ENCODE peak calls at places on chromosomes 16 and 17, in ten cellular contexts. V is A549; Y is T-helper 2 cell; N is lung; E is ACHN; K is activated CD4-positive, alpha-beta memory T cell treated with anti-CD3 and anti-CD28 coated beads for 36 hours; Q is heart left ventricle; A is cardiac muscle cell; C is effector memory CD4-positive, alpha-beta T cell; D is T-helper 1 cell. H is an unnamed sample.

GRCh38 chr16:86975445-86975844 is 341.7 kb downstream of the C16orf95 start:
- DNase-seq in N (no peak), Y (no peak), D (no peak), V (peak; percentile 64), C (no peak), E (peak; percentile 87), Q (no peak), K (no peak), A (peak; percentile 93), H (no peak)

GRCh38 chr16:30948956-30949654 is at the start of gene ORAI3:
- DNase-seq in E (peak; percentile 73), V (peak; percentile 53), Q (peak; percentile 83), D (no peak), C (peak; percentile 24), Y (no peak), N (peak; percentile 75), A (peak; percentile 73), K (peak; percentile 67), H (peak; percentile 89)

GRCh38 chr16:6016530-6017184 is 919.1 kb upstream of the EEF2KMT start:
- DNase-seq in Y (no peak), A (no peak), D (no peak), K (no peak), E (peak; percentile 79), V (peak; percentile 22), N (no peak), Q (no peak), C (no peak), H (no peak)

GRCh38 chr17:29549169-29549935 is 17.5 kb downstream of the ABHD15 start:
- DNase-seq in E (no peak), D (no peak), Q (no peak), A (peak; percentile 60), K (no peak), Y (no peak), C (no peak), V (no peak), N (no peak), H (no peak)

GRCh38 chr16:11697319-11697718 is 29.1 kb downstream of the SNN start:
- DNase-seq in A (no peak), E (no peak), Q (no peak), K (no peak), Y (no peak), D (no peak), C (no peak), V (no peak), N (no peak), H (no peak)

GRCh38 chr17:74790206-74791066 is 14.3 kb upstream of the NAT9 start:
- DNase-seq in K (no peak), V (no peak), A (no peak), Q (no peak), E (no peak), D (no peak), Y (no peak), C (no peak), N (no peak), H (no peak)

GRCh38 chr17:76612977-76613851 is 27.6 kb upstream of the ST6GALNAC2 start:
- DNase-seq in A (no peak), E (no peak), Q (no peak), V (no peak), N (no peak), D (no peak), C (no peak), K (no peak), Y (no peak), H (peak; percentile 42)

GRCh38 chr17:4480929-4481898 is 17.5 kb upstream of the SPNS2 start:
- DNase-seq in C (no peak), N (no peak), Y (no peak), A (no peak), K (peak; percentile 69), V (no peak), Q (no peak), E (peak; percentile 68), D (no peak), H (no peak)

GRCh38 chr16:15911198-15911597 is 22.8 kb upstream of the CEP20 start:
- DNase-seq in Q (no peak), N (no peak), D (no peak), E (no peak), C (no peak), K (no peak), V (no peak), A (no peak), Y (no peak), H (no peak)

GRCh38 chr16:81598083-81598482 is 153.5 kb downstream of the CMIP start:
- DNase-seq in A (no peak), C (no peak), V (no peak), Y (no peak), K (no peak), Q (no peak), N (no peak), E (no peak), D (no peak), H (no peak)

GRCh38 chr16:20740007-20740883 is 1.4 kb downstream of the THUMPD1 start:
- DNase-seq in N (no peak), Y (no peak), Q (no peak), E (peak; percentile 40), D (no peak), C (no peak), V (peak; percentile 21), K (peak; percentile 36), A (peak; percentile 21), H (no peak)

GRCh38 chr17:29069526-29070041 is 26.6 kb downstream of the PIPOX start:
- DNase-seq in Q (no peak), Y (no peak), N (no peak), A (peak; percentile 53), D (no peak), C (no peak), K (no peak), V (no peak), E (peak; percentile 86), H (no peak)

GRCh38 chr16:49664221-49665215 is 191.4 kb downstream of the ZNF423 start:
- DNase-seq in N (no peak), E (no peak), C (no peak), K (no peak), A (peak; percentile 35), Q (peak; percentile 48), Y (no peak), D (no peak), V (no peak), H (no peak)

H was measured in right lobe of liver.